ENCODE peak calls at places on chromosomes 6 and 20, in ten cellular contexts. L, M, R, F, V, W, K, D, Y and Z are unnamed samples.

GRCh38 chr6:22412994-22413393 is 116.2 kb upstream of the PRL start:
- DNase-seq in Y (no peak), M (no peak), V (no peak), L (no peak), K (no peak), D (no peak), F (no peak), R (no peak), W (no peak), Z (no peak)

GRCh38 chr6:46815130-46815529 is 21.9 kb downstream of the MEP1A start:
- DNase-seq in W (no peak), K (no peak), L (no peak), V (no peak), D (no peak), M (no peak), Y (no peak), F (peak; percentile 3), R (no peak), Z (no peak)

GRCh38 chr6:109660526-109660925 is 30.5 kb downstream of the AK9 start:
- DNase-seq in D (no peak), L (no peak), F (no peak), Y (no peak), R (no peak), W (no peak), M (no peak), K (no peak), V (no peak), Z (no peak)

GRCh38 chr20:63145156-63145555 is 70.8 kb downstream of the YTHDF1 start:
- DNase-seq in V (no peak), K (no peak), D (no peak), L (peak; percentile 42), R (no peak), F (no peak), M (no peak), Y (no peak), W (no peak), Z (no peak)

GRCh38 chr20:25984933-25985332 is 288.3 kb upstream of the ZNF337 start:
- DNase-seq in F (no peak), W (peak; percentile 71), K (no peak), R (no peak), L (peak; percentile 75), M (no peak), V (no peak), Y (no peak), D (no peak), Z (peak; percentile 31)

GRCh38 chr6:68273297-68273696 is 361.8 kb upstream of the ADGRB3 start:
- DNase-seq in D (no peak), L (no peak), V (no peak), K (no peak), F (no peak), M (no peak), R (no peak), W (no peak), Y (no peak), Z (no peak)

GRCh38 chr6:127365874-127366273 is 22.5 kb upstream of the ECHDC1 start:
- DNase-seq in Y (no peak), L (no peak), K (no peak), W (no peak), D (no peak), F (no peak), R (no peak), V (no peak), M (no peak), Z (no peak)

GRCh38 chr6:109891924-109892323 is 86.2 kb upstream of the GPR6 start:
- DNase-seq in F (no peak), K (no peak), R (no peak), Y (no peak), V (peak; percentile 49), D (no peak), M (no peak), W (no peak), L (no peak), Z (no peak)

GRCh38 chr6:33885121-33886057 is 81.6 kb upstream of the MLN start:
- DNase-seq in Y (no peak), R (no peak), V (no peak), L (no peak), K (no peak), D (no peak), F (peak; percentile 43), M (no peak), W (no peak), Z (no peak)

GRCh38 chr6:142693446-142693845 is 251.5 kb downstream of the HIVEP2 start:
- DNase-seq in W (no peak), V (no peak), D (no peak), R (no peak), F (peak; percentile 78), M (no peak), Y (no peak), K (no peak), L (no peak), Z (no peak)

GRCh38 chr20:33442136-33443005 is 1.2 kb downstream of the SNTA1 start:
- DNase-seq in W (no peak), R (no peak), L (peak; percentile 68), F (no peak), D (no peak), M (no peak), K (no peak), Y (no peak), V (no peak), Z (no peak)

GRCh38 chr20:35394271-35394670 is 17.5 kb downstream of the UQCC1 start:
- DNase-seq in W (no peak), K (no peak), R (no peak), Y (no peak), M (no peak), D (no peak), F (peak; percentile 50), L (no peak), V (no peak), Z (no peak)

GRCh38 chr6:49550413-49551125 is at the start of gene C6orf141:
- DNase-seq in W (no peak), M (peak; percentile 91), Y (no peak), R (no peak), K (no peak), D (no peak), V (peak; percentile 44), F (peak; percentile 59), L (no peak), Z (no peak)

GRCh38 chr20:21149344-21149743 is 23.5 kb downstream of the KIZ start:
- DNase-seq in F (no peak), V (no peak), R (no peak), K (no peak), W (no peak), L (no peak), Y (no peak), D (no peak), M (peak; percentile 24), Z (no peak)

GRCh38 chr20:32353848-32354496 is 4.2 kb upstream of the ASXL1 start:
- DNase-seq in D (no peak), K (no peak), F (no peak), Y (no peak), R (no peak), L (no peak), M (no peak), W (no peak), V (no peak), Z (no peak)

GRCh38 chr6:43060034-43060754 is 763 bp downstream of the KLC4 start:
- DNase-seq in V (peak; percentile 66), F (peak; percentile 16), W (peak; percentile 17), Y (peak; percentile 31), D (no peak), K (no peak), R (no peak), L (no peak), M (no peak), Z (no peak)

GRCh38 chr6:112911949-112912348 is 564.8 kb downstream of the RFPL4B start:
- DNase-seq in L (no peak), F (peak; percentile 56), R (no peak), M (no peak), K (no peak), W (peak; percentile 8), D (no peak), V (no peak), Y (no peak), Z (no peak)
- TF ChIP-seq CTCF in L (no peak), F (no peak), R (no peak), M (no peak), K (no peak), W (no peak), D (no peak), V (no peak), Y (no peak), Z (no peak)

DNA sequence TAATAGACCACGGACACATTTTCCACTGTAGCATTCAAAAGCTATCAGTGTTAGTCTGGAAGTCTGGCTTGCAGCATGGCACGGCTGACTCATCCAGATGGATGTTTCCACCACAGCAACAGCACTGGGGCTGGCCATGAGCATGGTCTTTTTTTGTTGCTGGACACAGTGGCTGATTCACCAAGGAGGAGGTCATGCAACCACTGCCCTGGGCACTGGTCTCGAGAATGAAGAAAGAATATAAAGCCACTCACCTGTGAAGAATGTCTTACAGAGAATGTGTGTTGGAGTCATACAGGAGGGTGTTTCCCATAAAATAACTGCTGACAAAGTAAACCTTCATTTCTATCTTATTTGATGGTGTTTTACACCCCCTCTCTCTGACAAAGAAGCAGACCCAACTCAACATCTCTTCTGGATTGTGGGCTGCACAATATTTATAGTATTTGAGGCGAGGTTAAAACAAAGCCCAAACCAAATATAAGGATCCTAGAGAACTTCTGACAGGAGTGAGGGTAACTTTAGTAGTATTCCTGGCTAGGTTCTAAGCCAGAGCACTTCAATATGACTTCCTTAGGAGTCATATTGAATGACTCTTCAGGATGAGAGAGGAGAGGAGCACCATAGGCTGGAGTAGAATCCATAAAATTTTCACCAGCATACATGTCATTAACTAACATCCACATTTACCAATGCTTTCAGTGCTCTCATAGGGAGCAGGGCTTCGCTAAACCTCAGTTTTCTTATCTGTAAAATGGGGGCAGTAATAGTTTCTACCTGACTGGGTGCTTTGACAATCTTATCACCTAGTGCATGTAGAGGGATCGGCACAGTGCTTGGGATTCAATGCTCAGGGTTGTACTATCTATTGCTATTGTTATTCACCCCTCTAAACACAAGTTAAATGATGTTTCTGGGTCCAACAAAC is 121.4 kb downstream of the KIF13A start:
- DNase-seq in K (peak; percentile 86), W (peak; percentile 74), D (no peak), R (peak; percentile 73), Y (peak; percentile 14), V (peak; percentile 40), M (no peak), F (peak; percentile 99), L (no peak), Z (no peak)
- H3K27ac ChIP-seq in K (peak overlapping the region; percentile 78), W (peak overlapping the region; percentile 66), D (no peak overlapping the region), R (peak overlapping the region; percentile 91), Y (no peak overlapping the region), V (peak overlapping the region; percentile 87), M (no peak overlapping the region), F (peak overlapping the region; percentile 77), L (no peak overlapping the region), Z (no peak overlapping the region)

DNA sequence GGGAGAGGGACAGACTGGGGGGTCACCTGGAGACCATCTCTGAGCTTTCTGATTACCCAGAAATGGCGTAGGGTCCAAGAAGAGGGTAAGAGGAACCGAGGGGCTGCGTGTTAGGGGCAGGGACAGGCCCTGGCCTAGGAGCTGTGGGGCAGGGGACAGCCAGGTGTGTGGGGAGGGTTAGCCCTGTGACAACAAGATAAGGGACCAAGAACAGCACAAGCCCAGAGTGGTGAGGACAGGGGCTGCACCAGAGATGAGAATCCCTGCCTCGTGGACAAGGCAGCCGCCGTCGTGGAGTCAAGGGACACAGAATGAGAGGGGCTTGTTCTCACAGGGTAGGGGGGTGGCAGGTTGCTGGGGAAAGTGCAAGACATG is 449 bp upstream of the AVP start:
- DNase-seq in L (no peak), F (no peak), W (no peak), V (no peak), R (no peak), D (no peak), K (no peak), Y (no peak), M (no peak), Z (no peak)
- H3K27me3 ChIP-seq in L (peaks cover 37% of the 10 kb centered on the region), F (peaks cover 43% of the 10 kb centered on the region), W (peaks cover 42% of the 10 kb centered on the region), V (no peaks in the 10 kb centered on the region), R (peaks cover 26% of the 10 kb centered on the region), D (peaks cover 18% of the 10 kb centered on the region), K (peaks cover 20% of the 10 kb centered on the region), Y (no peaks in the 10 kb centered on the region), M (peaks cover 55% of the 10 kb centered on the region), Z (peaks cover 26% of the 10 kb centered on the region)

GRCh38 chr6:3575701-3576100 is 118.9 kb upstream of the SLC22A23 start:
- DNase-seq in W (no peak), D (no peak), K (no peak), M (no peak), L (no peak), R (no peak), V (no peak), F (no peak), Y (no peak), Z (no peak)
- TF ChIP-seq CTCF in W (no peak), D (no peak), K (no peak), M (no peak), L (no peak), R (no peak), V (no peak), F (no peak), Y (no peak), Z (no peak)